ENCODE peak calls at places on chromosomes 1 and 21, in ten cellular contexts. Q is activated naive CD4-positive, alpha-beta T cell treated with Interleukin-2 at 50 U/mL for 16 hours; L is activated T-helper 1 cell treated with anti-CD3 and anti-CD28 coated beads, Interleukin-2, amount 50 U/mL, for 16 hours; J is T-helper 2 cell; T is DMS 273 treated with DMSO at 0.1 percent for 48 hours; X is stimulated activated CD8-positive, alpha-beta memory T cell treated with anti-CD3 and anti-CD28 coated beads, Interleukin-7, amount 100 ng/mL, for 1 hour; F is Right ventricle myocardium inferior; A is endothelial cell; K is memory B cell; P is thoracic aorta. E is an unnamed sample.

GRCh38 chr1:145826030-145826429 is 2.0 kb downstream of the POLR3C start:
- DNase-seq in Q (no peak), L (no peak), J (no peak), T (no peak), X (no peak), F (no peak), A (no peak), K (no peak), P (no peak), E (no peak)

GRCh38 chr1:115717541-115717940 is 51.0 kb downstream of the CASQ2 start:
- DNase-seq in Q (no peak), L (no peak), J (no peak), T (no peak), X (no peak), F (no peak), A (peak; percentile 75), K (no peak), P (no peak), E (no peak)

GRCh38 chr21:30623362-30623761 is 2.9 kb downstream of the KRTAP20-4 start:
- DNase-seq in Q (no peak), L (no peak), J (no peak), T (no peak), X (no peak), F (no peak), A (no peak), K (no peak), P (no peak), E (no peak)

GRCh38 chr1:203663294-203663693 is 36.7 kb downstream of the ATP2B4 start:
- DNase-seq in Q (no peak), L (no peak), J (no peak), T (no peak), X (no peak), F (no peak), A (no peak), K (no peak), P (no peak), E (no peak)

GRCh38 chr1:30948278-30948677 is 39.7 kb upstream of the SDC3 start:
- DNase-seq in Q (no peak), L (no peak), J (no peak), T (no peak), X (no peak), F (no peak), A (no peak), K (no peak), P (no peak), E (no peak)

GRCh38 chr1:243421784-243422183 is 165.9 kb downstream of the SDCCAG8 start:
- DNase-seq in Q (peak; percentile 51), L (peak; percentile 11), J (peak; percentile 2), T (peak; percentile 93), X (peak; percentile 2), F (no peak), A (no peak), K (no peak), P (no peak), E (no peak)

GRCh38 chr1:26787381-26787705 is 407 bp upstream of the PIGV start:
- DNase-seq in Q (peak; percentile 74), L (peak; percentile 48), J (peak; percentile 95), T (no peak), X (peak; percentile 53), F (no peak), A (no peak), K (no peak), P (no peak), E (no peak)

GRCh38 chr1:41538741-41539415 is 54.4 kb upstream of the EDN2 start:
- DNase-seq in Q (peak; percentile 1), L (no peak), J (no peak), T (no peak), X (no peak), F (no peak), A (no peak), K (no peak), P (no peak), E (no peak)

GRCh38 chr1:86778510-86779218 is 74.3 kb downstream of the SH3GLB1 start:
- DNase-seq in Q (no peak), L (no peak), J (no peak), T (no peak), X (no peak), F (no peak), A (no peak), K (no peak), P (no peak), E (no peak)

E was measured in HuH-7.5.